ENCODE peak calls at places on chromosome 12, in seven cellular contexts. One of them, this sample, is unnamed.

GRCh38 chr12:56521590-56522371 is at the start of gene RBMS2:
- DNase-seq in fibroblast of lung: peak
- DNase-seq in hepatocyte: peak
- DNase-seq in HCT116: peak
- DNase-seq in K562: peak
- DNase-seq in neural progenitor cell: peak
- DNase-seq in astrocyte: peak
- DNase-seq in this sample: peak

GRCh38 chr12:64610660-64611429 is 550 bp downstream of the RASSF3 start:
- DNase-seq in fibroblast of lung: peak
- DNase-seq in hepatocyte: peak
- DNase-seq in HCT116: no peak
- DNase-seq in K562: peak
- DNase-seq in neural progenitor cell: peak
- DNase-seq in astrocyte: peak
- DNase-seq in this sample: peak

GRCh38 chr12:66947119-66947518 is 268.2 kb upstream of the GRIP1 start:
- DNase-seq in fibroblast of lung: no peak
- DNase-seq in hepatocyte: no peak
- DNase-seq in HCT116: no peak
- DNase-seq in K562: no peak
- DNase-seq in neural progenitor cell: no peak
- DNase-seq in astrocyte: peak
- DNase-seq in this sample: no peak

GRCh38 chr12:29519585-29520182 is 22.2 kb upstream of the OVCH1 start:
- DNase-seq in fibroblast of lung: peak
- DNase-seq in hepatocyte: peak
- DNase-seq in HCT116: peak
- DNase-seq in K562: peak
- DNase-seq in neural progenitor cell: peak
- DNase-seq in astrocyte: peak
- DNase-seq in this sample: peak

GRCh38 chr12:100842156-100842555 is 47.6 kb downstream of the ANO4 start:
- DNase-seq in fibroblast of lung: no peak
- DNase-seq in hepatocyte: no peak
- DNase-seq in HCT116: no peak
- DNase-seq in K562: no peak
- DNase-seq in neural progenitor cell: no peak
- DNase-seq in astrocyte: peak
- DNase-seq in this sample: no peak

GRCh38 chr12:62714409-62715075 is 220.4 kb downstream of the PPM1H start:
- DNase-seq in fibroblast of lung: no peak
- DNase-seq in hepatocyte: no peak
- DNase-seq in HCT116: no peak
- DNase-seq in K562: no peak
- DNase-seq in neural progenitor cell: no peak
- DNase-seq in astrocyte: no peak
- DNase-seq in this sample: no peak

GRCh38 chr12:13631873-13632272 is 349.5 kb downstream of the GRIN2B start:
- DNase-seq in fibroblast of lung: no peak
- DNase-seq in hepatocyte: no peak
- DNase-seq in HCT116: no peak
- DNase-seq in K562: no peak
- DNase-seq in neural progenitor cell: no peak
- DNase-seq in astrocyte: no peak
- DNase-seq in this sample: no peak

GRCh38 chr12:131454418-131455217 is 256.3 kb upstream of the SFSWAP start:
- DNase-seq in fibroblast of lung: no peak
- DNase-seq in hepatocyte: peak
- DNase-seq in HCT116: peak
- DNase-seq in K562: peak
- DNase-seq in neural progenitor cell: peak
- DNase-seq in astrocyte: no peak
- DNase-seq in this sample: no peak

GRCh38 chr12:124273630-124274029 is 21.3 kb upstream of the RFLNA start:
- DNase-seq in fibroblast of lung: peak
- DNase-seq in hepatocyte: peak
- DNase-seq in HCT116: peak
- DNase-seq in K562: peak
- DNase-seq in neural progenitor cell: no peak
- DNase-seq in astrocyte: peak
- DNase-seq in this sample: peak

GRCh38 chr12:127620956-127621355 is 646.0 kb upstream of the TMEM132C start:
- DNase-seq in fibroblast of lung: no peak
- DNase-seq in hepatocyte: peak
- DNase-seq in HCT116: no peak
- DNase-seq in K562: no peak
- DNase-seq in neural progenitor cell: peak
- DNase-seq in astrocyte: no peak
- DNase-seq in this sample: no peak

GRCh38 chr12:14892726-14893442 is 7.2 kb upstream of the MGP start:
- DNase-seq in fibroblast of lung: peak
- DNase-seq in hepatocyte: no peak
- DNase-seq in HCT116: no peak
- DNase-seq in K562: no peak
- DNase-seq in neural progenitor cell: peak
- DNase-seq in astrocyte: no peak
- DNase-seq in this sample: no peak

GRCh38 chr12:79998554-79998953 is 63.7 kb upstream of the PPP1R12A start:
- DNase-seq in fibroblast of lung: no peak
- DNase-seq in hepatocyte: no peak
- DNase-seq in HCT116: no peak
- DNase-seq in K562: no peak
- DNase-seq in neural progenitor cell: no peak
- DNase-seq in astrocyte: no peak
- DNase-seq in this sample: no peak

GRCh38 chr12:7984900-7985299 is 47.6 kb upstream of the FOXJ2 start:
- DNase-seq in fibroblast of lung: no peak
- DNase-seq in hepatocyte: no peak
- DNase-seq in HCT116: no peak
- DNase-seq in K562: no peak
- DNase-seq in neural progenitor cell: no peak
- DNase-seq in astrocyte: no peak
- DNase-seq in this sample: no peak

GRCh38 chr12:15562263-15562662 is 226.9 kb downstream of the EPS8 start:
- DNase-seq in fibroblast of lung: no peak
- DNase-seq in hepatocyte: no peak
- DNase-seq in HCT116: no peak
- DNase-seq in K562: no peak
- DNase-seq in neural progenitor cell: no peak
- DNase-seq in astrocyte: no peak
- DNase-seq in this sample: no peak

GRCh38 chr12:64608901-64609542 is 1.3 kb upstream of the RASSF3 start:
- DNase-seq in fibroblast of lung: peak
- DNase-seq in hepatocyte: peak
- DNase-seq in HCT116: peak
- DNase-seq in K562: peak
- DNase-seq in neural progenitor cell: peak
- DNase-seq in astrocyte: peak
- DNase-seq in this sample: peak

GRCh38 chr12:57242691-57243454 is 8.1 kb downstream of the STAC3 start:
- DNase-seq in fibroblast of lung: peak
- DNase-seq in hepatocyte: peak
- DNase-seq in HCT116: peak
- DNase-seq in K562: peak
- DNase-seq in neural progenitor cell: peak
- DNase-seq in astrocyte: no peak
- DNase-seq in this sample: peak

GRCh38 chr12:111656016-111656415 is 29.7 kb downstream of the BRAP start:
- DNase-seq in fibroblast of lung: no peak
- DNase-seq in hepatocyte: no peak
- DNase-seq in HCT116: no peak
- DNase-seq in K562: no peak
- DNase-seq in neural progenitor cell: no peak
- DNase-seq in astrocyte: no peak
- DNase-seq in this sample: no peak

GRCh38 chr12:56633465-56634241 is 3.5 kb upstream of the BAZ2A start:
- DNase-seq in fibroblast of lung: no peak
- DNase-seq in hepatocyte: no peak
- DNase-seq in HCT116: no peak
- DNase-seq in K562: no peak
- DNase-seq in neural progenitor cell: peak
- DNase-seq in astrocyte: no peak
- DNase-seq in this sample: no peak

GRCh38 chr12:61896436-61896835 is 363.8 kb upstream of the USP15 start:
- DNase-seq in fibroblast of lung: no peak
- DNase-seq in hepatocyte: no peak
- DNase-seq in HCT116: no peak
- DNase-seq in K562: no peak
- DNase-seq in neural progenitor cell: no peak
- DNase-seq in astrocyte: no peak
- DNase-seq in this sample: no peak

GRCh38 chr12:11807453-11807852 is 158.0 kb downstream of the ETV6 start:
- DNase-seq in fibroblast of lung: no peak
- DNase-seq in hepatocyte: no peak
- DNase-seq in HCT116: no peak
- DNase-seq in K562: no peak
- DNase-seq in neural progenitor cell: no peak
- DNase-seq in astrocyte: no peak
- DNase-seq in this sample: no peak
- H3K4me3 ChIP-seq in fibroblast of lung: no peak
- H3K4me3 ChIP-seq in hepatocyte: no peak
- H3K4me3 ChIP-seq in HCT116: no peak
- H3K4me3 ChIP-seq in K562: no peak
- H3K4me3 ChIP-seq in neural progenitor cell: no peak
- H3K4me3 ChIP-seq in astrocyte: no peak
- H3K4me3 ChIP-seq in this sample: no peak

DNA sequence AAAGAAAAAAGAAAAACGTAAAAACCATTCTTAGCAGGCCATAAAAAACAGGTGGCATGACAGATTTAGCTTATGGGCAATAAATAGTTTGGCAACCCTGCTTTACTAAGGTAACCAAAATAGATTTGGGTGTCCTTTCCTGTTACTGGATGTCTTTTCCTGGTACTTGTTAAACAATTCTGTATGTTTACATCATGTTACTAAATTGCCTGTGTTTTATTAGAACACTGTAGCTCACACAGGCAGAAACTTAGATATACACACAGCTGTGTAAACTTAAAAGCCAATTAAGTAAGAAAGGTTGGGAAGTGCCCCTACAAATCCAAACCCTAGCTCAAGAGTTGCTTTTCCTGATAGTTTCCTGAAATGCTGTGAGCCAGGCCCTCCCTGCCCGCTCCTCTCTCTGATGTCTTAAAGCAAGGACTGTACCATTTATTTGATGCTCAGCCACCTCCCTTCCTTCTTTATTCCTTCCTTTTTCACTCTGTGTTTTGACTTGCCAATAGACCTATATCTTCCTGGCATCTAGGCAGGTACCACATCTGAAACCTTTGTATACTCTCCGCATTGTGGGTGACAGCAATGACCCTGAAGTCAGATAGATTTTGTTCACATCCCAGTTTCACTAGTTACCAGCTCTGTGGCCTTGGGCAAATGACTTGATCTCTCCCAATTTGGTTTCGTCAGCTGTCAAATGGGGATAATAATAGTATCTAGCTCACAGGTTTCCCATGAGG is 3.7 kb upstream of the CAMKK2 start:
- DNase-seq in fibroblast of lung: no peak
- DNase-seq in hepatocyte: peak
- DNase-seq in HCT116: no peak
- DNase-seq in K562: no peak
- DNase-seq in neural progenitor cell: no peak
- DNase-seq in astrocyte: no peak
- DNase-seq in this sample: no peak
- H3K27ac ChIP-seq in fibroblast of lung: no peak
- H3K27ac ChIP-seq in hepatocyte: peak
- H3K27ac ChIP-seq in HCT116: no peak
- H3K27ac ChIP-seq in K562: no peak
- H3K27ac ChIP-seq in neural progenitor cell: no peak
- H3K27ac ChIP-seq in astrocyte: no peak
- H3K27ac ChIP-seq in this sample: no peak

DNA sequence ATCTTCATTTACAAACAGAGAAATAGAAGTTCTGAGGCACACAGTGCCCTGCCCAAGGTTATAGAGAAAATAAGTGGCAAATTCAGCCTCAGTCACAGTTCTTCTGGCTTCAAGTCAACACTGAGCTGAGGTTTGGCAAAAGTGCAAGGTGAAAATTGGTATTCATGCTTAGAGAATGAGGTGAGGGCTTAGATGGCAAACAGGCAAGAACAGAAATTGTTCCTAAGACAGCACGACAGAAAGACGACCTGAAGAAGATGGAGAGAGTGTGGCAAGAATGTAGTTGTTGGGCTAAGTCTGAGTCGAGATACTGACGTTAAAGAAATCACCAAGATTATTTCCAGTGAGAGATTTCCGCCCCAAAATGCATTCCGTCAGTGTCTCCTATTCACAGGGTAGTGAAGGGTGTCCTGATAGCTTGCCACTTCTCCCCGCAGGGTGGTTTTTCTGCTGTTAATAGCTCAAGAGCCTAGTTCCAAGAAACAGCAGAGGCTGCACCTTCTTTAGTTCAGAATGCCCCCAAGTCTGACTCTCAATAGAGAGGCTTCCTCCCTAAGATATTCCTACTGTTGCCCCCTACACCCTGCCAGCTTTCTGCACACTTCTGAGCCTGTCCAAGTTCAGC is 260.7 kb upstream of the AMIGO2 start:
- DNase-seq in fibroblast of lung: no peak
- DNase-seq in hepatocyte: no peak
- DNase-seq in HCT116: no peak
- DNase-seq in K562: no peak
- DNase-seq in neural progenitor cell: no peak
- DNase-seq in astrocyte: peak
- DNase-seq in this sample: no peak
- TF ChIP-seq EZH2 in fibroblast of lung: no peak
- TF ChIP-seq EZH2 in hepatocyte: no peak
- TF ChIP-seq EZH2 in HCT116: no peak
- TF ChIP-seq EZH2 in K562: no peak
- TF ChIP-seq EZH2 in neural progenitor cell: no peak
- TF ChIP-seq EZH2 in astrocyte: no peak
- TF ChIP-seq EZH2 in this sample: no peak

GRCh38 chr12:114686421-114687268 is 2.7 kb upstream of the TBX3 start:
- DNase-seq in fibroblast of lung: no peak
- DNase-seq in hepatocyte: no peak
- DNase-seq in HCT116: no peak
- DNase-seq in K562: no peak
- DNase-seq in neural progenitor cell: peak
- DNase-seq in astrocyte: no peak
- DNase-seq in this sample: no peak
- H3K4me3 ChIP-seq in fibroblast of lung: peak
- H3K4me3 ChIP-seq in hepatocyte: peak
- H3K4me3 ChIP-seq in HCT116: no peak
- H3K4me3 ChIP-seq in K562: no peak
- H3K4me3 ChIP-seq in neural progenitor cell: no peak
- H3K4me3 ChIP-seq in astrocyte: no peak
- H3K4me3 ChIP-seq in this sample: no peak

This sample was measured in mammary epithelial cell.